ENCODE peak calls at places on chromosomes 3 and 15, in eight cellular contexts. N is esophagus squamous epithelium, Z is tibial nerve, B is psoas muscle, L is neural progenitor cell, T is heart left ventricle, D is GM23338, V is HL-60. E is an unnamed sample.

GRCh38 chr15:98745650-98746374 is 97.5 kb downstream of the IGF1R start:
- DNase-seq in N (no peak), Z (no peak), B (no peak), L (no peak), T (no peak), D (no peak), V (peak; percentile 23), E (no peak)

GRCh38 chr3:136955813-136956212 is 2.0 kb upstream of the IL20RB start:
- DNase-seq in N (no peak), Z (no peak), B (no peak), L (no peak), T (no peak), D (no peak), V (no peak), E (no peak)

GRCh38 chr15:63483521-63484371 is 20.6 kb upstream of the USP3 start:
- DNase-seq in N (no peak), Z (peak; percentile 12), B (no peak), L (no peak), T (no peak), D (no peak), V (peak; percentile 63), E (no peak)

GRCh38 chr3:152403632-152404066 is 134.9 kb downstream of the MBNL1 start:
- DNase-seq in N (no peak), Z (peak; percentile 80), B (peak; percentile 86), L (no peak), T (peak; percentile 75), D (no peak), V (no peak), E (peak; percentile 75)

GRCh38 chr15:50256188-50257041 is 9.1 kb downstream of the HDC start:
- DNase-seq in N (no peak), Z (no peak), B (no peak), L (no peak), T (no peak), D (no peak), V (no peak), E (no peak)

GRCh38 chr15:90465930-90466567 is 63.7 kb upstream of the CRTC3 start:
- DNase-seq in N (no peak), Z (no peak), B (no peak), L (no peak), T (no peak), D (no peak), V (no peak), E (no peak)

GRCh38 chr15:69798481-69799315 is 299.0 kb downstream of the TLE3 start:
- DNase-seq in N (no peak), Z (no peak), B (no peak), L (no peak), T (peak; percentile 25), D (no peak), V (no peak), E (no peak)

GRCh38 chr3:127038923-127039581 is 56.1 kb downstream of the PLXNA1 start:
- DNase-seq in N (no peak), Z (no peak), B (peak; percentile 49), L (no peak), T (no peak), D (no peak), V (no peak), E (no peak)

GRCh38 chr3:86175051-86175536 is 815.9 kb downstream of the VGLL3 start:
- DNase-seq in N (no peak), Z (no peak), B (no peak), L (peak; percentile 5), T (no peak), D (peak; percentile 52), V (no peak), E (no peak)

GRCh38 chr3:187944391-187945179 is 199.3 kb upstream of the BCL6 start:
- DNase-seq in N (no peak), Z (no peak), B (no peak), L (no peak), T (no peak), D (no peak), V (peak; percentile 33), E (no peak)

GRCh38 chr3:5585085-5585484 is 397.6 kb downstream of the EDEM1 start:
- DNase-seq in N (no peak), Z (no peak), B (no peak), L (no peak), T (no peak), D (no peak), V (no peak), E (no peak)

GRCh38 chr3:5580821-5581220 is 393.3 kb downstream of the EDEM1 start:
- DNase-seq in N (no peak), Z (no peak), B (no peak), L (no peak), T (no peak), D (no peak), V (no peak), E (no peak)

GRCh38 chr3:5581743-5582142 is 394.2 kb downstream of the EDEM1 start:
- DNase-seq in N (no peak), Z (no peak), B (no peak), L (no peak), T (no peak), D (no peak), V (no peak), E (no peak)

GRCh38 chr3:5579342-5579741 is 391.8 kb downstream of the EDEM1 start:
- DNase-seq in N (no peak), Z (no peak), B (no peak), L (no peak), T (no peak), D (no peak), V (no peak), E (no peak)

GRCh38 chr3:5583920-5584319 is 396.4 kb downstream of the EDEM1 start:
- DNase-seq in N (no peak), Z (no peak), B (no peak), L (no peak), T (no peak), D (no peak), V (no peak), E (no peak)
- TF ChIP-seq CTCF in N (no peak), Z (no peak), B (no peak), L (no peak), T (no peak), D (no peak), V (no peak), E (no peak)

DNA sequence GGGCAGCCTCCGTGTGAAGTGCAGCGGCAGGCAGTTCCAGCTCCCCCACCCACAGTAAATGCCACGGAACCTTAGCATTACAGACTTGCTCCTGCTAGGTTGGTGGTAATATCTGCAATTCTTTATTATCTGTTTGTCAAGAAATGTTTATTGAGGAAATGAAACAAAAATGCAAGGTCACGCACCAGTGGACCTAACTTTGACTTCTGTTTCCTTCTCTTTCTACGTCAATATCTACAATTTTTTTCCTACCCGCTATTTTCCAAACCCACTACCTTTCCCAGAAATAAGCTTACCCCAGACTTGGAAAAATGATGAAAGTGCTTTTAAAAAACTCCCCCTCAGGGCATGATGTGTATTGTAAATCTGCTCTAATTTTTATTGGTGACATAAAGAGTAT is 18.9 kb downstream of the ILDR1 start:
- DNase-seq in N (no peak), Z (no peak), B (no peak), L (no peak), T (no peak), D (no peak), V (no peak), E (no peak)
- H3K27ac ChIP-seq in N (peak overlapping the region; percentile 50), Z (no peak overlapping the region), B (no peak overlapping the region), L (no peak overlapping the region), T (no peak overlapping the region), D (no peak overlapping the region), V (no peak overlapping the region), E (no peak overlapping the region)

DNA sequence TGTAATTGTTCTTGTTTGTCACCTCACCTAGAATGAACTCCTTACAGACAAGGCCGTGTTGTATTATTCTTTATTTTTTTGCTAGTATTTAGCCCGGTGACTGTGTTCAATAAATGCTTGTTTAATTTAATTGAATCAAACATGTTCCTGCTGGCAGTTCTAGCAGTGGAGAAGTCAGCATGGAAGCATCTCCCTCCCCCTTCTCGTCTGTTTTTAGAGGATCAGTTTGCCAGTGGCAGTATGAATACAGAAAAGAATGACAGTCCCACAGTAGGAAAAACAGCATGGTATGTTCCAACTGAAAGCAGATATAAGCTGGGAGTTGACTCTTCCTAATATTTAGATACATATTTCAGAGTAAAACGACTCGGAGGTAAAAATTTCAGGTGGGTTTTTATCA is 244.7 kb upstream of the KCNMB2 start:
- DNase-seq in N (no peak), Z (no peak), B (no peak), L (no peak), T (no peak), D (no peak), V (no peak), E (no peak)
- H3K4me3 ChIP-seq in N (no peak overlapping the region), Z (no peak overlapping the region), B (no peak overlapping the region), L (no peak overlapping the region), T (no peak overlapping the region), D (no peak overlapping the region), V (no peak overlapping the region), E (no peak overlapping the region)

DNA sequence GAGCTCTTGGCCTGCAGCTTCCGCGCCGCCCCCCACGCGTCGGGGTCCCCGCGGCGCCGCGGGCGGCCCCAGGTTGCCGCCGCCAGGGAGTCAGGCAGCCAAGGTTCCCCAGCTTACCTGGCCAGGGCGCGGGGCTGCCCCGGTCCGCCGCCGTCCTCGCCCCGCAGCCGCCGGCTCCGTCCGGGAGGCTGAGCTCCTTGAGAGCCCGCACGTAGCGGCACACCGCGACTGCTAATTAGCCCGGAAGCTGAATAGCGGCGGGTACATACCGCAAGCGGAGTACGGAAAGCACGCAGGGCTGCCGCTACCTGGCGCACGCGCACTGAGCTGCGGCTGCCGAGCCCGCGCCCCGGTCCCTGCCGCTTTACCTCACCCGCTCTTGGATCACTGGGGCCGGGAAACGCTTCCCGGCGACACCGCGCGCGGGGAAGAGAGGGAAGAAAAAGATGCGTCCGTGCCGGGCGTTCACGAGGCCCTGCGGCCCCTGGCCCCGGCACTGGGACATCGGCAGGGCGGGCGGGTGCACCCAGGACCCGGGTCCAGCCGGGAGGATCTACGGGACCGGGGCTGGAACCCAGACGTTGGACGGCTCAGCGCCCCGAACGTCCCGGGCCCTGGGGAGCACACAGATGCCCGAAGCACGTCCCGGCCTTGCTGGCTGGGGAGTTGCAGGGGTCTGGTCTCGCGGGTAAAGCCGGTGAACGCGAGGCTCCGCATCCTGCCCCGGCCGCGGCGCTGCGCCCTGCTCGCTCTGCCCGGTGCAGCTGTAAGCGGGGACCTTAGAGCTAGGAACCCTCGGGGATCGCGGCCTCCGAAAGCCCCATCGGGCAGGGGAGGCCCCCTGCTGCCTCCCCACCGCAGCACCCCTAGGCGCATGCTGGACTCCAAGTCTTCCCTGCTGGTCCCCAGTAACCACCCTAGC is at the start of gene GOLGA8B:
- DNase-seq in N (no peak), Z (peak; percentile 11), B (peak; percentile 78), L (peak; percentile 95), T (peak; percentile 37), D (peak; percentile 86), V (peak; percentile 77), E (peak; percentile 80)
- TF ChIP-seq CTCF in N (no peak), Z (no peak), B (no peak), L (no peak), T (no peak), D (no peak), V (no peak), E (no peak)

E was measured in ascending aorta.